ENCODE peak calls at places on chromosome 18, in four cellular contexts. One of them, this sample, is unnamed.

GRCh38 chr18:29644276-29644675 is 1398.3 kb downstream of the DSC3 start:
- DNase-seq in fibroblast of mammary gland: peak
- DNase-seq in uterus: no peak
- DNase-seq in GM12864: no peak
- DNase-seq in this sample: peak

GRCh38 chr18:73564073-73564472 is 583.6 kb downstream of the FBXO15 start:
- DNase-seq in GM12864: no peak
- DNase-seq in fibroblast of mammary gland: peak
- DNase-seq in uterus: no peak
- DNase-seq in this sample: peak

GRCh38 chr18:77106331-77106730 is 26.3 kb downstream of the MBP start:
- DNase-seq in uterus: no peak
- DNase-seq in fibroblast of mammary gland: no peak
- DNase-seq in GM12864: no peak
- DNase-seq in this sample: no peak

GRCh38 chr18:13574761-13575160 is 151.6 kb downstream of the FAM210A start:
- DNase-seq in GM12864: no peak
- DNase-seq in fibroblast of mammary gland: peak
- DNase-seq in uterus: no peak
- DNase-seq in this sample: no peak

GRCh38 chr18:77811510-77811909 is 561.9 kb downstream of the GALR1 start:
- DNase-seq in fibroblast of mammary gland: peak
- DNase-seq in GM12864: no peak
- DNase-seq in uterus: no peak
- DNase-seq in this sample: no peak

GRCh38 chr18:32777049-32777448 is 4.2 kb upstream of the KLHL14 start:
- DNase-seq in uterus: no peak
- DNase-seq in fibroblast of mammary gland: peak
- DNase-seq in GM12864: no peak
- DNase-seq in this sample: no peak

GRCh38 chr18:23259701-23260661 is 124.7 kb downstream of the CABLES1 start:
- DNase-seq in fibroblast of mammary gland: peak
- DNase-seq in GM12864: no peak
- DNase-seq in uterus: peak
- DNase-seq in this sample: peak

GRCh38 chr18:57660961-57661360 is 39.3 kb upstream of the NARS1 start:
- DNase-seq in GM12864: no peak
- DNase-seq in fibroblast of mammary gland: peak
- DNase-seq in uterus: peak
- DNase-seq in this sample: peak

GRCh38 chr18:63098014-63098981 is 221.3 kb downstream of the BCL2 start:
- DNase-seq in uterus: no peak
- DNase-seq in GM12864: no peak
- DNase-seq in fibroblast of mammary gland: no peak
- DNase-seq in this sample: no peak

GRCh38 chr18:50836521-50836957 is 16.7 kb upstream of the MRO start:
- DNase-seq in uterus: no peak
- DNase-seq in fibroblast of mammary gland: peak
- DNase-seq in GM12864: no peak
- DNase-seq in this sample: peak

GRCh38 chr18:46265190-46266156 is 161.3 kb downstream of the HAUS1 start:
- DNase-seq in fibroblast of mammary gland: no peak
- DNase-seq in uterus: no peak
- DNase-seq in GM12864: no peak
- DNase-seq in this sample: peak

GRCh38 chr18:26656944-26657536 is 108.7 kb upstream of the KCTD1 start:
- DNase-seq in fibroblast of mammary gland: peak
- DNase-seq in uterus: peak
- DNase-seq in GM12864: no peak
- DNase-seq in this sample: peak

GRCh38 chr18:80108122-80108536 is 933 bp upstream of the ADNP2 start:
- DNase-seq in uterus: peak
- DNase-seq in GM12864: no peak
- DNase-seq in fibroblast of mammary gland: no peak
- DNase-seq in this sample: no peak

GRCh38 chr18:27778441-27778840 is 398.5 kb downstream of the CDH2 start:
- DNase-seq in uterus: no peak
- DNase-seq in fibroblast of mammary gland: peak
- DNase-seq in GM12864: no peak
- DNase-seq in this sample: peak
- TF ChIP-seq CTCF in uterus: no peak
- TF ChIP-seq CTCF in fibroblast of mammary gland: peak
- TF ChIP-seq CTCF in GM12864: no peak
- TF ChIP-seq CTCF in this sample: peak

DNA sequence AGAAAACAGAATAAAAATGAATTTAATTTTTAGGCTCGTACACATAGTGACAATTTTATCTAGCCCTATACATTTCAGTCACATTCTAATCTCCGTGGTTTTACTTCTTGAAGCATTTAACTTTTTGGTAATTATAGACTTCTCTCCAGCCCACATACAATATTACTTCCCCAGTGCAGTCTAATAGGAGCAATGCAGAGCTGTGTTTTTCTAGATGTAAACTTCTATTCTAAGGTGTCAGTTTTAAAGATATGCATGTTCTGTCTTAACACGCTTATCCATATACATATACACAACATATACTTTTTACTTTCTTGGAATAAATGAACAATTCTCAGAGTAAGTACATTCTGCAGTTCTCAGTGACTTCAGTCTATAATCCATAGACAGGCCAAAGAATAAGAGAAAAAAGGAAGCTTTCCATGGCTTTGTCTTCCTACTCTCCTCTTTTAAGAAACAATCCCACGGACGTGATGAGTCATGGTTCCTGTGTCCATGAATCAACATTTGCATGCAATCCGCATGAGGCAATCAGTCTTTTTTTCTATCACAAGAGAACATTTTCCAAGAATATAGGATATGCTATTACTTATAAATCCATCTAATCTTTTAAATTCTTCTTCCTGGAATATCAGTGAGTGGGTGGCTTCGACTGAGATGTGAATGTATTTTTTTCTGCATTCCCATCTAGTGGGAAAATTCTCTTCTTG is 42.8 kb downstream of the CCDC102B start:
- DNase-seq in uterus: no peak
- DNase-seq in GM12864: no peak
- DNase-seq in fibroblast of mammary gland: peak
- DNase-seq in this sample: peak
- H3K4me3 ChIP-seq in uterus: no peak
- H3K4me3 ChIP-seq in GM12864: no peak
- H3K4me3 ChIP-seq in fibroblast of mammary gland: no peak
- H3K4me3 ChIP-seq in this sample: no peak

GRCh38 chr18:37199741-37200140 is 365.9 kb downstream of the CELF4 start:
- DNase-seq in uterus: no peak
- DNase-seq in fibroblast of mammary gland: no peak
- DNase-seq in GM12864: no peak
- DNase-seq in this sample: peak
- TF ChIP-seq CTCF in uterus: no peak
- TF ChIP-seq CTCF in fibroblast of mammary gland: no peak
- TF ChIP-seq CTCF in GM12864: no peak
- TF ChIP-seq CTCF in this sample: no peak

GRCh38 chr18:61833387-61833786 is 59.4 kb downstream of the RNF152 start:
- DNase-seq in GM12864: no peak
- DNase-seq in uterus: no peak
- DNase-seq in fibroblast of mammary gland: peak
- DNase-seq in this sample: peak
- H3K4me3 ChIP-seq in GM12864: no peak
- H3K4me3 ChIP-seq in uterus: no peak
- H3K4me3 ChIP-seq in fibroblast of mammary gland: no peak
- H3K4me3 ChIP-seq in this sample: no peak